ENCODE peak calls at places on chromosomes 7 and 10, in seven cellular contexts. One of them, this sample, is unnamed.

GRCh38 chr10:117663750-117664149 is 121.2 kb downstream of the EMX2 start:
- DNase-seq in NCI-H1105: no peak
- DNase-seq in cerebellar cortex: no peak
- DNase-seq in stimulated activated CD4-positive, alpha-beta T cell treated with anti-CD3 and anti-CD28 coated beads, TNF-alpha, amount 100 ng/mL, for 24 hours: no peak
- DNase-seq in natural killer cell treated with Interleukin-12 subunit alpha and Interleukin-12 subunit beta and Interleukin-15 and Interleukin-18, amount 100 ng/mL, for 72 hours: no peak
- DNase-seq in amygdala: no peak
- DNase-seq in T-helper 2 cell: no peak
- DNase-seq in this sample: no peak

GRCh38 chr10:59508956-59509355 is 146.6 kb upstream of the FAM13C start:
- DNase-seq in NCI-H1105: no peak
- DNase-seq in cerebellar cortex: no peak
- DNase-seq in stimulated activated CD4-positive, alpha-beta T cell treated with anti-CD3 and anti-CD28 coated beads, TNF-alpha, amount 100 ng/mL, for 24 hours: no peak
- DNase-seq in natural killer cell treated with Interleukin-12 subunit alpha and Interleukin-12 subunit beta and Interleukin-15 and Interleukin-18, amount 100 ng/mL, for 72 hours: no peak
- DNase-seq in amygdala: no peak
- DNase-seq in T-helper 2 cell: no peak
- DNase-seq in this sample: no peak

GRCh38 chr7:30169585-30169978 is 34.8 kb downstream of the MTURN start:
- DNase-seq in NCI-H1105: no peak
- DNase-seq in cerebellar cortex: no peak
- DNase-seq in stimulated activated CD4-positive, alpha-beta T cell treated with anti-CD3 and anti-CD28 coated beads, TNF-alpha, amount 100 ng/mL, for 24 hours: no peak
- DNase-seq in natural killer cell treated with Interleukin-12 subunit alpha and Interleukin-12 subunit beta and Interleukin-15 and Interleukin-18, amount 100 ng/mL, for 72 hours: no peak
- DNase-seq in amygdala: no peak
- DNase-seq in T-helper 2 cell: no peak
- DNase-seq in this sample: no peak

GRCh38 chr10:116125180-116125579 is 147.8 kb downstream of the GFRA1 start:
- DNase-seq in NCI-H1105: no peak
- DNase-seq in cerebellar cortex: no peak
- DNase-seq in stimulated activated CD4-positive, alpha-beta T cell treated with anti-CD3 and anti-CD28 coated beads, TNF-alpha, amount 100 ng/mL, for 24 hours: no peak
- DNase-seq in natural killer cell treated with Interleukin-12 subunit alpha and Interleukin-12 subunit beta and Interleukin-15 and Interleukin-18, amount 100 ng/mL, for 72 hours: no peak
- DNase-seq in amygdala: no peak
- DNase-seq in T-helper 2 cell: no peak
- DNase-seq in this sample: peak

GRCh38 chr7:69599879-69600764 is 1.8 kb downstream of the AUTS2 start:
- DNase-seq in NCI-H1105: peak
- DNase-seq in cerebellar cortex: no peak
- DNase-seq in stimulated activated CD4-positive, alpha-beta T cell treated with anti-CD3 and anti-CD28 coated beads, TNF-alpha, amount 100 ng/mL, for 24 hours: no peak
- DNase-seq in natural killer cell treated with Interleukin-12 subunit alpha and Interleukin-12 subunit beta and Interleukin-15 and Interleukin-18, amount 100 ng/mL, for 72 hours: no peak
- DNase-seq in amygdala: no peak
- DNase-seq in T-helper 2 cell: no peak
- DNase-seq in this sample: no peak

GRCh38 chr7:45876519-45876918 is 3.6 kb upstream of the CCDC201 start:
- DNase-seq in NCI-H1105: no peak
- DNase-seq in cerebellar cortex: no peak
- DNase-seq in stimulated activated CD4-positive, alpha-beta T cell treated with anti-CD3 and anti-CD28 coated beads, TNF-alpha, amount 100 ng/mL, for 24 hours: no peak
- DNase-seq in natural killer cell treated with Interleukin-12 subunit alpha and Interleukin-12 subunit beta and Interleukin-15 and Interleukin-18, amount 100 ng/mL, for 72 hours: no peak
- DNase-seq in amygdala: no peak
- DNase-seq in T-helper 2 cell: no peak
- DNase-seq in this sample: no peak

GRCh38 chr10:3471927-3472704 is 299.5 kb upstream of the PITRM1 start:
- DNase-seq in NCI-H1105: no peak
- DNase-seq in cerebellar cortex: peak
- DNase-seq in stimulated activated CD4-positive, alpha-beta T cell treated with anti-CD3 and anti-CD28 coated beads, TNF-alpha, amount 100 ng/mL, for 24 hours: no peak
- DNase-seq in natural killer cell treated with Interleukin-12 subunit alpha and Interleukin-12 subunit beta and Interleukin-15 and Interleukin-18, amount 100 ng/mL, for 72 hours: no peak
- DNase-seq in amygdala: peak
- DNase-seq in T-helper 2 cell: no peak
- DNase-seq in this sample: no peak

GRCh38 chr7:43535810-43536585 is 46.9 kb upstream of the STK17A start:
- DNase-seq in NCI-H1105: no peak
- DNase-seq in cerebellar cortex: no peak
- DNase-seq in stimulated activated CD4-positive, alpha-beta T cell treated with anti-CD3 and anti-CD28 coated beads, TNF-alpha, amount 100 ng/mL, for 24 hours: no peak
- DNase-seq in natural killer cell treated with Interleukin-12 subunit alpha and Interleukin-12 subunit beta and Interleukin-15 and Interleukin-18, amount 100 ng/mL, for 72 hours: no peak
- DNase-seq in amygdala: no peak
- DNase-seq in T-helper 2 cell: no peak
- DNase-seq in this sample: no peak

GRCh38 chr10:102460836-102461186 is 9.5 kb upstream of the C10orf95 start:
- DNase-seq in NCI-H1105: no peak
- DNase-seq in cerebellar cortex: no peak
- DNase-seq in stimulated activated CD4-positive, alpha-beta T cell treated with anti-CD3 and anti-CD28 coated beads, TNF-alpha, amount 100 ng/mL, for 24 hours: no peak
- DNase-seq in natural killer cell treated with Interleukin-12 subunit alpha and Interleukin-12 subunit beta and Interleukin-15 and Interleukin-18, amount 100 ng/mL, for 72 hours: no peak
- DNase-seq in amygdala: no peak
- DNase-seq in T-helper 2 cell: no peak
- DNase-seq in this sample: no peak

GRCh38 chr7:100213672-100214071 is 6.1 kb upstream of the PVRIG start:
- DNase-seq in NCI-H1105: no peak
- DNase-seq in cerebellar cortex: no peak
- DNase-seq in stimulated activated CD4-positive, alpha-beta T cell treated with anti-CD3 and anti-CD28 coated beads, TNF-alpha, amount 100 ng/mL, for 24 hours: no peak
- DNase-seq in natural killer cell treated with Interleukin-12 subunit alpha and Interleukin-12 subunit beta and Interleukin-15 and Interleukin-18, amount 100 ng/mL, for 72 hours: no peak
- DNase-seq in amygdala: no peak
- DNase-seq in T-helper 2 cell: no peak
- DNase-seq in this sample: no peak

GRCh38 chr7:64908358-64908757 is 5.3 kb downstream of the ZNF273 start:
- DNase-seq in NCI-H1105: no peak
- DNase-seq in cerebellar cortex: no peak
- DNase-seq in stimulated activated CD4-positive, alpha-beta T cell treated with anti-CD3 and anti-CD28 coated beads, TNF-alpha, amount 100 ng/mL, for 24 hours: no peak
- DNase-seq in natural killer cell treated with Interleukin-12 subunit alpha and Interleukin-12 subunit beta and Interleukin-15 and Interleukin-18, amount 100 ng/mL, for 72 hours: no peak
- DNase-seq in amygdala: no peak
- DNase-seq in T-helper 2 cell: no peak
- DNase-seq in this sample: no peak

This sample was measured in esophagus muscularis mucosa.